ENCODE peak calls at places on chromosome 11, in nine cellular contexts. N is tibial nerve, H is A549, G is stomach, F is suprapubic skin, W is H1, Y is SK-N-SH, D is sigmoid colon, C is ovary. T is an unnamed sample.

GRCh38 chr11:119791701-119792151 is 62.7 kb upstream of the NECTIN1 start:
- DNase-seq in C (no peak), W (no peak), D (peak), G (no peak), F (peak), H (no peak), N (no peak), Y (no peak), T (no peak)

GRCh38 chr11:128544625-128545024 is 42.7 kb downstream of the ETS1 start:
- DNase-seq in C (no peak), D (no peak), Y (no peak), N (no peak), F (no peak), G (no peak), H (no peak), W (no peak), T (no peak)

GRCh38 chr11:62149986-62150886 is 26.4 kb downstream of the INCENP start:
- DNase-seq in D (no peak), N (no peak), F (peak), W (no peak), H (no peak), Y (no peak), G (peak), C (no peak), T (no peak)

GRCh38 chr11:64916040-64916847 is 765 bp downstream of the ATG2A start:
- DNase-seq in N (no peak), C (peak), D (peak), F (peak), W (no peak), G (peak), Y (peak), H (peak), T (peak)

GRCh38 chr11:47511927-47512326 is 41.0 kb downstream of the CELF1 start:
- DNase-seq in H (no peak), G (no peak), Y (no peak), C (no peak), N (no peak), F (no peak), D (no peak), W (no peak), T (no peak)

GRCh38 chr11:12534549-12534948 is 139.7 kb upstream of the TEAD1 start:
- DNase-seq in Y (no peak), F (no peak), H (no peak), C (no peak), G (no peak), D (peak), N (no peak), W (no peak), T (no peak)

GRCh38 chr11:78210000-78210608 is 21.4 kb downstream of the USP35 start:
- DNase-seq in Y (no peak), H (no peak), G (no peak), N (no peak), F (no peak), C (no peak), D (peak), W (no peak), T (no peak)

GRCh38 chr11:33234397-33235168 is 22.6 kb upstream of the HIPK3 start:
- DNase-seq in F (no peak), N (no peak), W (no peak), C (no peak), H (no peak), G (no peak), Y (no peak), D (no peak), T (no peak)

GRCh38 chr11:130103296-130103814 is 33.7 kb downstream of the APLP2 start:
- DNase-seq in G (no peak), D (no peak), H (no peak), C (no peak), W (no peak), N (no peak), F (no peak), Y (peak), T (no peak)

GRCh38 chr11:107473797-107474196 is 16.2 kb upstream of the CWF19L2 start:
- DNase-seq in G (no peak), C (no peak), Y (no peak), W (no peak), D (no peak), H (no peak), F (no peak), N (no peak), T (no peak)

GRCh38 chr11:15104166-15104565 is 10.6 kb upstream of the INSC start:
- DNase-seq in F (no peak), Y (no peak), W (no peak), D (no peak), H (no peak), N (no peak), G (no peak), C (no peak), T (no peak)

GRCh38 chr11:64086263-64086938 is 50.7 kb downstream of the FLRT1 start:
- DNase-seq in D (peak), C (peak), F (no peak), G (peak), W (no peak), Y (no peak), H (no peak), N (peak), T (peak)

GRCh38 chr11:122048401-122048800 is 67.6 kb downstream of the BLID start:
- DNase-seq in G (no peak), Y (no peak), N (no peak), F (no peak), H (no peak), W (no peak), D (no peak), C (no peak), T (no peak)

GRCh38 chr11:93234602-93235207 is 36.9 kb upstream of the SLC36A4 start:
- DNase-seq in G (peak), F (peak), C (peak), H (peak), N (peak), W (peak), D (peak), Y (peak), T (peak)
- TF ChIP-seq EP300 in G (no peak), F (no peak), C (no peak), H (no peak), N (no peak), W (no peak), D (no peak), Y (no peak), T (no peak)

GRCh38 chr11:102120006-102120405 is 9.8 kb downstream of the YAP1 start:
- DNase-seq in Y (no peak), D (no peak), W (no peak), G (no peak), F (no peak), C (no peak), N (no peak), H (peak), T (no peak)
- H3K27ac ChIP-seq in Y (no peak), D (no peak), W (no peak), G (no peak), F (no peak), C (no peak), N (no peak), H (peak), T (no peak)

GRCh38 chr11:4606231-4607015 is 1.6 kb downstream of the TRIM68 start:
- DNase-seq in G (no peak), D (no peak), N (no peak), Y (no peak), H (no peak), W (no peak), C (no peak), F (no peak), T (peak)
- H3K4me3 ChIP-seq in G (peak), D (peak), N (peak), Y (no peak), H (no peak), W (no peak), C (peak), F (peak), T (no peak)

GRCh38 chr11:86981777-86982540 is 26.8 kb upstream of the FZD4 start:
- DNase-seq in D (no peak), C (no peak), F (no peak), H (no peak), G (no peak), N (no peak), Y (no peak), W (no peak), T (no peak)

GRCh38 chr11:86978247-86978646 is 23.1 kb upstream of the FZD4 start:
- DNase-seq in D (peak), N (peak), F (no peak), W (no peak), C (no peak), G (no peak), Y (no peak), H (no peak), T (no peak)

GRCh38 chr11:86980397-86980796 is 25.2 kb upstream of the FZD4 start:
- DNase-seq in G (no peak), Y (no peak), H (no peak), N (no peak), C (no peak), W (no peak), D (no peak), F (no peak), T (no peak)

GRCh38 chr11:86977441-86978050 is 22.4 kb upstream of the FZD4 start:
- DNase-seq in H (no peak), W (no peak), G (no peak), F (no peak), D (no peak), C (no peak), N (no peak), Y (no peak), T (no peak)

DNA sequence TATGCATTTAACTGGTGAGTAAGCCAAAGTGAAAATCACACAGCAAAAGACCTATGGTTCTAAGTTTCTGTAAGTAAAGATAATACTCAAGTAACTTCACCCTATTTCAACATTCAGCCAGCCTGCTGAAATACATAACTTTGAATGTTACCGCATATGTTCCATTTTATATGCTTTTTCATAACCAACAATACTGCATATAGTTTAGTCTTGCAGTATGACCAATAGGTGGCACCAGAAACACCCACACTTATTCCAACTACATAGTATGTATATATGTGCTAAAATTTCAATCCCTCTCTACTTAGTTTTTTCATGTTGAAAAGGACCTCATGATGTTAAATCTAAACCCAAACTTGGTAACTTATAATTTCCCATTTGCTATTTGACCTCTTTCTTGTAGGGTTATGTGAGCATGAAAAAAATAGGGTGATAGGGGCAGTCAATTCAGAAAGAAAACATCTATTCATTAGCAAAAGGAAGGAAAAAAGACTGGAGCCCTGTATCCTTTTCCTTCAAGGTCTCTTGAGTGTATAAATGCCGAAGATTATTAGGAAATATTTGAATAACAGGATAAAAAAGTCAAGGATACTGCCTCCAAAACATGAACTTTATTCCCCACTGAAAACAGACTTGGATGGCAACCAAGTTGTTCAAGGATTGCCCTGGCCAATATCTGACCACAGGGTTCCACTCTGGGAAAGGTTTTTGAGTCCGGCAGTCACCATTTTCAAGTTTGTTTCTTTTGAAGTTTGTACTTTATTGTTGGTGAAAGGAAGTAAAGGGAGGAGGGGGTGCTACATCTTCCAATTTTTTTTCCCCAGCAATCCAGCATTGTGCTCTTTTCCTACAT is 23.8 kb upstream of the FZD4 start:
- DNase-seq in H (peak), F (no peak), N (no peak), W (no peak), C (no peak), Y (peak), D (no peak), G (no peak), T (no peak)
- TF ChIP-seq EP300 in H (no peak), F (no peak), N (peak), W (no peak), C (no peak), Y (no peak), D (no peak), G (no peak), T (no peak)

GRCh38 chr11:94788396-94788795 is 20.2 kb downstream of the AMOTL1 start:
- DNase-seq in W (no peak), H (no peak), G (no peak), D (no peak), Y (no peak), N (no peak), C (no peak), F (no peak), T (no peak)

GRCh38 chr11:94784884-94785283 is 16.7 kb downstream of the AMOTL1 start:
- DNase-seq in F (no peak), G (no peak), Y (no peak), H (no peak), C (no peak), N (no peak), D (no peak), W (no peak), T (no peak)

GRCh38 chr11:94785509-94785908 is 17.4 kb downstream of the AMOTL1 start:
- DNase-seq in Y (peak), C (no peak), F (no peak), H (no peak), G (no peak), W (no peak), D (no peak), N (no peak), T (no peak)

GRCh38 chr11:94786264-94787126 is 18.3 kb downstream of the AMOTL1 start:
- DNase-seq in D (no peak), W (no peak), C (no peak), F (no peak), Y (peak), N (no peak), G (no peak), H (no peak), T (no peak)

GRCh38 chr11:94787798-94788197 is 19.6 kb downstream of the AMOTL1 start:
- DNase-seq in N (no peak), F (no peak), Y (no peak), D (no peak), W (no peak), C (no peak), G (no peak), H (no peak), T (no peak)
- H3K27ac ChIP-seq in N (no peak), F (no peak), Y (no peak), D (peak), W (no peak), C (no peak), G (no peak), H (no peak), T (no peak)

GRCh38 chr11:7254731-7255291 is 3.1 kb downstream of the SYT9 start:
- DNase-seq in D (no peak), W (no peak), G (no peak), N (no peak), F (no peak), H (no peak), C (no peak), Y (no peak), T (no peak)

GRCh38 chr11:7250166-7250565 is 1.5 kb upstream of the SYT9 start:
- DNase-seq in F (no peak), G (no peak), D (no peak), H (no peak), N (no peak), C (no peak), W (no peak), Y (no peak), T (no peak)

GRCh38 chr11:7251487-7251835 is 243 bp upstream of the SYT9 start:
- DNase-seq in D (no peak), G (no peak), C (no peak), H (no peak), N (no peak), F (no peak), Y (no peak), W (no peak), T (no peak)

GRCh38 chr11:7251836-7252682 is at the start of gene SYT9:
- DNase-seq in G (peak), F (peak), N (no peak), C (peak), D (peak), Y (peak), H (peak), W (peak), T (peak)

GRCh38 chr11:7252683-7253213 is 1.0 kb downstream of the SYT9 start:
- DNase-seq in N (no peak), Y (no peak), C (no peak), D (no peak), H (no peak), W (peak), F (no peak), G (no peak), T (no peak)
- H3K4me3 ChIP-seq in N (peak), Y (peak), C (no peak), D (peak), H (peak), W (peak), F (peak), G (peak), T (peak)

DNA sequence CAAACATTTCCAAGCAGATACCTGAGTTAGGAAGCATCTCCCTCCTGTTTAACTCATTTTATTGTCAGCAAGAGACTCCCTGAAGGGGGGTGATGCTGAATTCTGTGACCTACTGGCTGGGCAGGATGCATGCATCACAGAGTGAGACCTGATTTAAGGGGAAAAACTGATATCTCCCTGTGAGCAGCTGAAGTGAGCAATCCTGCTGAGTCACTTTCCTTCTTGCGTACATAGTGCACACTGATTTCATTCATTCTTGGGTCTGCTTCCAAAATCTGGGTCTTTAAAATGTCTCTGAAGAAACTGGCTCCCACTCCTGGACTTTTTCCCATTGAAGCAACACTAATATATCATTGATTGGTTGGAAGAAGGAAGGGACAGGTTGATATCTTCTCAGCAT is 23.3 kb downstream of the P4HA3 start:
- DNase-seq in D (no peak), G (no peak), W (no peak), Y (no peak), N (no peak), C (no peak), H (peak), F (no peak), T (no peak)
- TF ChIP-seq EP300 in D (peak), G (no peak), W (no peak), Y (peak), N (no peak), C (no peak), H (peak), F (no peak), T (no peak)

GRCh38 chr11:1293619-1294015 is 15.8 kb downstream of the TOLLIP start:
- DNase-seq in Y (peak), F (no peak), H (peak), D (no peak), G (peak), W (no peak), C (no peak), N (no peak), T (peak)
- H3K27ac ChIP-seq in Y (no peak), F (no peak), H (no peak), D (no peak), G (no peak), W (no peak), C (no peak), N (no peak), T (no peak)

DNA sequence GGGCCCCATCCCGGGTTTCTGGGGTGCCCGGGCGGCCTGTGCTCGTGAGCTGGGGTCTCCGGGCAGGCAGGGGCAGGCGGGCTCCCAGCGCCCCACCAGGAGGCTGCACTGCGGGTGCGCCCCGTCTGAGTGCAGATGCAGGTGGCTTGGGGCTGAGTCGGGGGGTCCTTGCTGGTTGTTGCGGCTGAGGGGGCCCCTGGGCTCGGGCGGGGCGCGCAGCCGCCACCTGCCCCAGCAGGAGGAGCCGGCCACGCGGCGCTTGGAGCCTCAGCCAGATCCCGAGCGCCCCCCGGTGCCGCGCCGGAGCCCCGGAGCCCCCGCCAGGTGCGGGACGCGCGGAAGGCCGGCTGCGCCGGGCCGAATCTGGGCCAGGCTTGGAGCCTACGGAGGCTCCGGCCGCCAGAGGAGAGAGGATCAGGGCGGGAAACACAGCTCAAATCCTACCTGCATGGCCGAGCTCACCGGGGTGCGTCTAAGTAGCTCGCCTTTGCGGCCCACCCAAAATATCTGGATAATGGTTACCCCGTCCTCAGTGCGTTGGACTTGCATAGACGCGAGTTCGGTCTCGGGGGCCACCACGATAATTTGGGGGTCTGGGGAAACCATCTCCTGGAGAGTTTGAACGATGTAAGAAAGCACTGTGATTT is 625 bp upstream of the IGF2 start:
- DNase-seq in G (no peak), H (no peak), C (no peak), W (no peak), D (no peak), Y (no peak), N (no peak), F (no peak), T (no peak)
- H3K4me3 ChIP-seq in G (no peak), H (peak), C (no peak), W (no peak), D (no peak), Y (peak), N (peak), F (peak), T (no peak)

GRCh38 chr11:76513654-76514034 is 68.8 kb downstream of the EMSY start:
- DNase-seq in Y (no peak), H (no peak), W (no peak), F (no peak), D (no peak), N (no peak), C (no peak), G (no peak), T (no peak)

GRCh38 chr11:76510060-76511047 is 65.5 kb downstream of the EMSY start:
- DNase-seq in G (no peak), D (no peak), N (no peak), F (no peak), Y (no peak), H (no peak), W (no peak), C (no peak), T (no peak)

GRCh38 chr11:76512851-76513653 is 68.2 kb downstream of the EMSY start:
- DNase-seq in Y (peak), C (no peak), F (no peak), W (no peak), G (no peak), D (no peak), N (no peak), H (no peak), T (no peak)

GRCh38 chr11:76515494-76515893 is 70.7 kb downstream of the EMSY start:
- DNase-seq in W (no peak), C (no peak), D (no peak), N (no peak), G (no peak), H (no peak), Y (no peak), F (no peak), T (no peak)
- TF ChIP-seq EP300 in W (no peak), C (no peak), D (no peak), N (no peak), G (no peak), H (no peak), Y (no peak), F (no peak), T (no peak)

T was measured in transverse colon.